ENCODE peak calls at places on chromosomes 12 and 14, in ten cellular contexts. P is GM06990, G is endothelial cell, W is GM12865, M is fibroblast of pulmonary artery, D is colonic mucosa, N is MCF 10A, B is GM13977, E is vagina, K is tibial artery. V is an unnamed sample.

GRCh38 chr12:3753549-3754284 is 808 bp upstream of the CRACR2A start:
- DNase-seq in P (no peak), W (peak), N (no peak), B (no peak), M (peak), K (no peak), G (no peak), D (peak), E (peak), V (no peak)

GRCh38 chr12:10182662-10183061 is 3.8 kb downstream of the TMEM52B start:
- DNase-seq in B (no peak), M (peak), D (no peak), K (no peak), E (no peak), W (no peak), P (no peak), N (peak), G (no peak), V (no peak)

GRCh38 chr12:1575799-1576401 is 18.5 kb downstream of the FBXL14 start:
- DNase-seq in E (no peak), M (peak), K (no peak), G (no peak), W (no peak), D (peak), B (no peak), N (no peak), P (no peak), V (no peak)

GRCh38 chr14:69034612-69035262 is 55.6 kb upstream of the ACTN1 start:
- DNase-seq in E (no peak), N (peak), D (no peak), W (no peak), K (no peak), P (no peak), B (no peak), G (no peak), M (peak), V (no peak)

GRCh38 chr12:50400104-50400637 is 514 bp upstream of the LARP4 start:
- DNase-seq in D (no peak), M (no peak), N (no peak), B (no peak), P (no peak), E (no peak), G (no peak), W (peak), K (no peak), V (no peak)

GRCh38 chr12:19369691-19370148 is 69.6 kb upstream of the AEBP2 start:
- DNase-seq in W (no peak), B (no peak), K (peak), G (no peak), M (peak), P (no peak), E (no peak), D (no peak), N (no peak), V (no peak)

GRCh38 chr12:53051881-53052412 is 2.1 kb downstream of the TNS2 start:
- DNase-seq in K (peak), M (no peak), D (no peak), E (peak), N (no peak), B (no peak), P (no peak), G (no peak), W (no peak), V (no peak)

GRCh38 chr12:43762596-43762995 is 3.8 kb downstream of the IRAK4 start:
- DNase-seq in P (no peak), N (no peak), E (no peak), W (no peak), G (no peak), B (no peak), K (no peak), D (no peak), M (no peak), V (no peak)

GRCh38 chr12:92105676-92106075 is 40.0 kb downstream of the BTG1 start:
- DNase-seq in D (no peak), M (no peak), P (no peak), N (no peak), W (no peak), E (no peak), G (no peak), K (no peak), B (no peak), V (no peak)

GRCh38 chr12:48758186-48758585 is 30.7 kb downstream of the ADCY6 start:
- DNase-seq in M (no peak), N (no peak), B (no peak), G (no peak), E (no peak), D (no peak), K (no peak), P (no peak), W (no peak), V (no peak)

GRCh38 chr12:121748218-121748570 is 35.6 kb downstream of the TMEM120B start:
- DNase-seq in E (no peak), N (no peak), D (no peak), M (no peak), W (no peak), P (no peak), G (no peak), B (no peak), K (no peak), V (no peak)

GRCh38 chr12:123602651-123603195 is 824 bp downstream of the DDX55 start:
- DNase-seq in P (no peak), W (peak), K (no peak), N (peak), D (no peak), M (peak), E (no peak), B (no peak), G (no peak), V (peak)

GRCh38 chr12:113252494-113252893 is 31.2 kb downstream of the TPCN1 start:
- DNase-seq in P (no peak), K (no peak), E (no peak), G (no peak), B (no peak), M (no peak), D (no peak), N (no peak), W (no peak), V (no peak)

GRCh38 chr12:9051156-9051545 is 61.8 kb downstream of the KLRG1 start:
- DNase-seq in M (no peak), D (no peak), W (no peak), G (no peak), E (no peak), B (no peak), P (no peak), N (no peak), K (no peak), V (no peak)

GRCh38 chr12:9047105-9047504 is 57.8 kb downstream of the KLRG1 start:
- DNase-seq in N (no peak), M (no peak), G (no peak), D (no peak), P (no peak), K (no peak), B (no peak), E (no peak), W (no peak), V (no peak)

GRCh38 chr12:9048930-9049329 is 59.6 kb downstream of the KLRG1 start:
- DNase-seq in D (no peak), K (no peak), B (no peak), E (no peak), N (no peak), M (no peak), P (no peak), G (no peak), W (no peak), V (no peak)

GRCh38 chr12:9050521-9051155 is 61.3 kb downstream of the KLRG1 start:
- DNase-seq in E (no peak), M (no peak), N (no peak), P (no peak), G (no peak), W (no peak), D (no peak), K (no peak), B (no peak), V (no peak)

GRCh38 chr12:9049520-9050133 is 60.3 kb downstream of the KLRG1 start:
- DNase-seq in E (no peak), N (peak), B (peak), K (no peak), G (peak), P (no peak), D (no peak), W (peak), M (peak), V (peak)
- TF ChIP-seq CTCF in E (no peak), N (peak), B (peak), K (peak), G (peak), P (peak), D (peak), W (peak), M (peak), V (peak)

DNA sequence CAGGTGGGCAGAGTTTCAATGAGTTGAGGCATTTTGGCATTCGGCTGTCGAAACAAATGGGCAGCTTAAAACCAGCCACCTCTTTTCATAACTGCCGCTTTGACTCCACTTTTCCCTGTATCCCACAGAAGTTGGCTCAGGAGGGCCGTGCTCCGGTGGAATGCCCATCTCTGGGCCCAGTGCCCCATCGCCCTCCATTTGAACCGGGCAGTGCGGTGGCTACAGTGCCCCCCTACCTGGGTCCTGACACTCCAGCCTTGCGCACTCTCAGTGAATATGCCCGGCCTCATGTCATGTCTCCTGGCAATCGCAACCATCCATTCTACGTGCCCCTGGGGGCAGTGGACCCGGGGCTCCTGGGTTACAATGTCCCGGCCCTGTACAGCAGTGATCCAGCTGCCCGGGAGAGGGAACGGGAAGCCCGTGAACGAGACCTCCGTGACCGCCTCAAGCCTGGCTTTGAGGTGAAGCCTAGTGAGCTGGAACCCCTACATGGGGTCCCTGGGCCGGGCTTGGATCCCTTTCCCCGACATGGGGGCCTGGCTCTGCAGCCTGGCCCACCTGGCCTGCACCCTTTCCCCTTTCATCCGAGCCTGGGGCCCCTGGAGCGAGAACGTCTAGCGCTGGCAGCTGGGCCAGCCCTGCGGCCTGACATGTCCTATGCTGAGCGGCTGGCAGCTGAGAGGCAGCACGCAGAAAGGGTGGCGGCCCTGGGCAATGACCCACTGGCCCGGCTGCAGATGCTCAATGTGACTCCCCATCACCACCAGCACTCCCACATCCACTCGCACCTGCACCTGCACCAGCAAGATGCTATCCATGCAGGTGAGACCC is 5.0 kb upstream of the RNU7-1 start:
- DNase-seq in D (no peak), M (no peak), W (peak), G (no peak), K (no peak), P (no peak), E (no peak), B (no peak), N (no peak), V (no peak)
- TF ChIP-seq CTCF in D (no peak), M (no peak), W (no peak), G (no peak), K (no peak), P (no peak), E (peak), B (no peak), N (no peak), V (no peak)

GRCh38 chr14:25034803-25035681 is 14.9 kb downstream of the STXBP6 start:
- DNase-seq in K (no peak), M (no peak), P (no peak), W (no peak), B (no peak), N (no peak), D (peak), E (no peak), G (no peak), V (no peak)
- TF ChIP-seq CTCF in K (no peak), M (no peak), P (no peak), W (no peak), B (no peak), N (no peak), D (no peak), E (no peak), G (no peak), V (no peak)

DNA sequence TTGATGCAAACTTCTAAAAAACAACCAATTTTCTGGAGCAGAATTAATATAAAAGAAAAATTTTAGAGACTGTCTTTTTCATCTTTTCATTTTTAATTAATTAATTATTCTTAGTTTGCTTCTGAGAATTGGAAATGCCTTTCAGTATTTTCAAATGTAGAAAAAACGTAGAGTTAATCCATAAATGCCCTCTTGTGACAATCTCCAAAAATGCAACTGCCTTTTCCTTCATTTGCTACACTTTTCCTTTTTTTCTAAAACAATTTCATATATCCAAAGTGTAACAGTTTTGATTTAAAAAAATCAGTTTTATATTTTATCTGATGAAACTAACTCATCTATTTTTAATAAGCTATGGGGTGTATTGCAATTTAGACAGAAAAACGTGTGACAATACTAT is 409.3 kb downstream of the PRKD1 start:
- DNase-seq in N (peak), G (no peak), P (no peak), K (no peak), B (no peak), D (no peak), W (no peak), E (no peak), M (peak), V (no peak)
- TF ChIP-seq CTCF in N (peak), G (no peak), P (no peak), K (no peak), B (no peak), D (no peak), W (no peak), E (no peak), M (peak), V (no peak)

GRCh38 chr14:24251880-24252288 is 9.5 kb upstream of the TINF2 start:
- DNase-seq in D (no peak), P (no peak), M (peak), W (no peak), N (no peak), E (no peak), B (no peak), G (no peak), K (no peak), V (no peak)
- TF ChIP-seq CTCF in D (no peak), P (no peak), M (peak), W (no peak), N (no peak), E (no peak), B (no peak), G (no peak), K (no peak), V (no peak)

GRCh38 chr14:106518054-106518943 is 991.9 kb downstream of the TMEM121 start:
- DNase-seq in M (no peak), P (no peak), E (no peak), W (peak), D (peak), K (no peak), N (peak), G (no peak), B (peak), V (peak)
- TF ChIP-seq CTCF in M (no peak), P (peak), E (no peak), W (peak), D (peak), K (no peak), N (peak), G (no peak), B (peak), V (peak)

GRCh38 chr12:24200013-24200412 is 250.5 kb upstream of the SOX5 start:
- DNase-seq in B (no peak), G (no peak), K (no peak), D (no peak), E (no peak), P (no peak), N (no peak), M (no peak), W (peak), V (no peak)

GRCh38 chr12:24198070-24198469 is 248.6 kb upstream of the SOX5 start:
- DNase-seq in E (no peak), N (no peak), P (no peak), D (no peak), G (no peak), B (no peak), W (no peak), K (no peak), M (peak), V (no peak)

GRCh38 chr12:24201258-24201970 is 251.9 kb upstream of the SOX5 start:
- DNase-seq in K (no peak), N (peak), M (no peak), D (no peak), B (no peak), W (peak), P (peak), E (no peak), G (no peak), V (no peak)

GRCh38 chr12:24197517-24197916 is 248.0 kb upstream of the SOX5 start:
- DNase-seq in K (no peak), B (no peak), P (no peak), M (no peak), G (peak), W (no peak), N (no peak), E (no peak), D (no peak), V (no peak)

GRCh38 chr12:24198936-24199644 is 249.6 kb upstream of the SOX5 start:
- DNase-seq in D (no peak), K (no peak), M (no peak), E (no peak), P (peak), N (no peak), G (no peak), B (no peak), W (peak), V (no peak)
- TF ChIP-seq CTCF in D (no peak), K (no peak), M (no peak), E (no peak), P (no peak), N (no peak), G (no peak), B (no peak), W (no peak), V (no peak)

GRCh38 chr12:59173696-59174095 is 253.4 kb upstream of the LRIG3 start:
- DNase-seq in W (no peak), G (no peak), K (no peak), B (no peak), N (no peak), M (no peak), D (no peak), E (no peak), P (no peak), V (no peak)
- TF ChIP-seq CTCF in W (no peak), G (no peak), K (no peak), B (no peak), N (no peak), M (no peak), D (no peak), E (no peak), P (peak), V (no peak)

DNA sequence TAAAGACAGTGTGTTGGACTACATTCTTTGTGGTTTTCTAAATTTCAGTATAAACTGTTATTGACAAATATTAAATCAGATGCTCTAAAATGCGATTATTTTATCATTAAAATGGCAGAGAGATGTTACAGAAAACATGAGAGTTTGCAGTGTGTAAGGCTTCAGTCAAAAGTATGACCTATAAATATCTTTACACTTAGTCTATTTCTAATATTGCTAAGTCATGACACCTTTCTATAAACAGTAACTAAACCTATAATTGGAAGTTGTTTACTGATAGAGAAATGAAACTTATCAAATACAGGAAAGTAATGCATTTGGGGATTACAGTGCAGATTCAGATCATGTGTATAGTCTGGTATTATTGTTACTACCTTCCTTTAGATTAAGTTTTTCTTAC is 68.9 kb upstream of the YARS2 start:
- DNase-seq in E (no peak), B (no peak), M (no peak), K (no peak), N (no peak), P (no peak), G (no peak), D (no peak), W (no peak), V (no peak)
- TF ChIP-seq CTCF in E (no peak), B (no peak), M (no peak), K (no peak), N (no peak), P (no peak), G (no peak), D (no peak), W (no peak), V (no peak)